ENCODE peak calls at places on chromosomes 12 and 14, in seven cellular contexts. V, T, W, S, P, L and U are unnamed samples.

GRCh38 chr12:122097641-122098364 is 19.2 kb downstream of the MLXIP start:
- DNase-seq in V (peak), L (no peak), S (peak), P (peak), T (peak), W (no peak), U (peak)

GRCh38 chr14:102508774-102509743 is 517 bp downstream of the ANKRD9 start:
- DNase-seq in P (no peak), V (peak), W (peak), S (no peak), T (peak), L (no peak), U (peak)

GRCh38 chr12:44869503-44869902 is 6.6 kb downstream of the NELL2 start:
- DNase-seq in T (no peak), W (no peak), S (no peak), P (no peak), V (no peak), L (no peak), U (no peak)

GRCh38 chr12:131918311-131919050 is 10.6 kb upstream of the PUS1 start:
- DNase-seq in V (no peak), L (no peak), T (no peak), P (no peak), W (no peak), S (no peak), U (no peak)

GRCh38 chr12:132562489-132563045 is 47.8 kb downstream of the LRCOL1 start:
- DNase-seq in T (no peak), V (no peak), W (no peak), P (no peak), L (no peak), S (no peak), U (no peak)

GRCh38 chr14:104865631-104866441 is 768 bp downstream of the CEP170B start:
- DNase-seq in T (peak), V (peak), S (peak), P (no peak), W (peak), L (peak), U (peak)

GRCh38 chr12:124938606-124939427 is 24.4 kb upstream of the UBC start:
- DNase-seq in T (peak), P (peak), W (peak), L (peak), V (peak), S (peak), U (peak)

GRCh38 chr14:30252151-30252550 is 306.8 kb upstream of the G2E3 start:
- DNase-seq in S (peak), L (no peak), T (peak), W (peak), P (no peak), V (no peak), U (no peak)

GRCh38 chr14:42884100-42884499 is 1277.4 kb downstream of the LRFN5 start:
- DNase-seq in W (no peak), T (peak), V (peak), L (no peak), P (no peak), S (peak), U (peak)

GRCh38 chr12:92012691-92013090 is 133.0 kb downstream of the BTG1 start:
- DNase-seq in S (no peak), L (no peak), T (no peak), V (no peak), W (no peak), P (no peak), U (no peak)

GRCh38 chr14:57403521-57403864 is 13.1 kb downstream of the NAA30 start:
- DNase-seq in W (no peak), P (no peak), V (no peak), T (no peak), L (no peak), S (no peak), U (no peak)

GRCh38 chr14:96627811-96628775 is 125.9 kb downstream of the PAPOLA start:
- DNase-seq in W (no peak), T (no peak), L (no peak), P (no peak), V (no peak), S (no peak), U (no peak)

GRCh38 chr14:94129758-94130414 is 482 bp upstream of the IFI27L2 start:
- DNase-seq in P (no peak), T (peak), S (peak), W (peak), L (peak), V (peak), U (peak)

GRCh38 chr14:90664911-90665695 is 151.1 kb downstream of the TTC7B start:
- DNase-seq in S (no peak), L (no peak), V (peak), T (no peak), P (no peak), W (no peak), U (no peak)

GRCh38 chr14:20969336-20969735 is 14.0 kb downstream of the RNASE2 start:
- DNase-seq in S (no peak), P (no peak), W (no peak), T (no peak), V (no peak), L (no peak), U (no peak)

GRCh38 chr14:61744239-61744638 is 18.0 kb upstream of the SNAPC1 start:
- DNase-seq in S (no peak), L (no peak), V (no peak), P (no peak), W (no peak), T (no peak), U (no peak)

GRCh38 chr14:21019377-21019776 is 5.5 kb downstream of the NDRG2 start:
- DNase-seq in P (no peak), T (peak), W (no peak), S (no peak), L (no peak), V (peak), U (no peak)

GRCh38 chr12:114627393-114627792 is 56.6 kb downstream of the TBX3 start:
- DNase-seq in S (no peak), L (no peak), W (no peak), T (no peak), P (no peak), V (no peak), U (no peak)

GRCh38 chr14:75987201-75987970 is 1.8 kb downstream of the IFT43 start:
- DNase-seq in T (no peak), W (no peak), P (no peak), L (no peak), S (no peak), V (no peak), U (no peak)

GRCh38 chr14:35390577-35391387 is 13.8 kb downstream of the NFKBIA start:
- DNase-seq in T (peak), P (no peak), W (no peak), S (peak), V (no peak), L (no peak), U (peak)

GRCh38 chr12:113609692-113610469 is 138.2 kb upstream of the LHX5 start:
- DNase-seq in L (peak), P (no peak), T (no peak), S (no peak), V (no peak), W (peak), U (no peak)
- H3K4me2 ChIP-seq in L (peak), P (no peak), T (no peak), S (no peak), V (no peak), W (peak), U (no peak)

DNA sequence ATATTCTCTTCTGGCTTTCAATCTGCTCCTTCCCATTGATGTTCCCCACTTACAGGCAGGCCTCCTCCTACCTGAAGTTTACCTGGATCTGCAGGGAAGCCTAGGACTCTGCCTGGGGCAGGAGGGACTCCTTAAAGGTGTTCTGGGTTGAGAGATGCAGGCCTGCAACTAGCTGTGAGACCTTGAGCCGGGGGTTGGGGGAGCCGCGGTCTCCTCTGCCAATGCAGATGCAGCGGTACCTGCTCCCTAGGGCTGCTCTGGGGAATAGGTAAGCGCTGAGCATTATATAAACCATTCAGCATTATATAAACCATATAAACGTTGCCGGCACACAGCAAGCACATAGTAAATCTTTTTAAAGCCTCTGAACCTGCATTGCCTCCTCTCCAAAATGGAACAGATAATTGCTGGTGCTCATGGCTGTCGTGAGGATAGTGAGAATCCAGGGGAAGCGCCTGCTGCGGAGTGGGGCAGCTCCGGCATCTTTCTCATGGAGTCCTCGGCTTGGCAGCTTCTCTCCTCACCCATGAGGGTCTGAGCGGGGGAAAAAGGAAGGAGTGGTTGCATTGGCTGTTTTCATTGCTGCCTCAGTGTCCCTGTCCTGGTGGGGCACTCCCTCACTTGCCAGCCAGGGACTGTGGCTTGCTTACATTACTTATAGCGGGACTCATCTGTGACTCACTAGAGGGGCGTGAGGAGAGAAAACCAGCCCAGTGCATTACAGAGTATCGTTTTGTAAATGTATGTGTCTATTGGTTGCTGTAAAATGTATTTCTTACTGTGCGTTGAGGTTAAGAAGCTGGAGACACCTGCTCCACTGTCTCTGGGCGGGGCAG is 12.5 kb upstream of the KRT80 start:
- DNase-seq in W (no peak), S (peak), V (peak), P (no peak), L (no peak), T (peak), U (peak)
- H3K4me2 ChIP-seq in W (no peak), S (peak), V (no peak), P (no peak), L (no peak), T (peak), U (no peak)

GRCh38 chr12:19447386-19447785 is 8.1 kb downstream of the AEBP2 start:
- DNase-seq in V (no peak), T (no peak), S (no peak), W (no peak), L (no peak), P (no peak), U (no peak)
- H3K4me2 ChIP-seq in V (no peak), T (no peak), S (no peak), W (peak), L (no peak), P (no peak), U (no peak)

DNA sequence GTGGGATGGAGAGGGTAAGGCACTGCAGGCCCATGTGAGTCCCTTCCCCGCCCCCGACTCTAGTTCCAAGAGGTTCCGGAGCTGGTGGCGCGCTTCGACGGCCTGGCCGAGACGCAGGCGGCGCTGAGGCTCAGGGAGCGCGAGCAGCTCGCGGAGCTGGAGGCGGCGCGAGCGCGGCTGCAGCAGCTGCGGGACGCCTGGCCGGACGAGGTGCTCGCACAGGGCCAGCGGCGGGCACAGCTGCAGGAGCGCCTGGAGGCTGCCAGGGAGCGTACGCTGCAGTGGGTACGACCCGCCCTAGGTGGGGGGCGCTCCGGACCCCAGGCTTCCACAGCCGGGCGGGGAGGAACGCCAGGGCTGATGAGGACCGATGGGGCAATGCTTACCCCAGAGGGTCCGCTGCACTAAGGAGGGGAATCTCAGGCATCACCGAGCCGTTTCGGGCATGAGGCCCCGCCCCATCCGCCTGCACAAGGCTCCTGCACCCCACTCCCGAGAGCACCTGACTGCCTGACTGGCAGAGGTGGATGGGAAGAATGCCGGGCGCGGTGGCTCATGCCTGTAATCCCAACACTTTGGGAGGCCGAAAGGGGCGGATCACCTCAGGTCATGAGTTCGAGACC is 4.9 kb downstream of the CFAP73 start:
- DNase-seq in S (no peak), T (no peak), L (peak), W (peak), V (peak), P (no peak), U (peak)
- H3K4me2 ChIP-seq in S (peak), T (peak), L (peak), W (peak), V (peak), P (peak), U (peak)

DNA sequence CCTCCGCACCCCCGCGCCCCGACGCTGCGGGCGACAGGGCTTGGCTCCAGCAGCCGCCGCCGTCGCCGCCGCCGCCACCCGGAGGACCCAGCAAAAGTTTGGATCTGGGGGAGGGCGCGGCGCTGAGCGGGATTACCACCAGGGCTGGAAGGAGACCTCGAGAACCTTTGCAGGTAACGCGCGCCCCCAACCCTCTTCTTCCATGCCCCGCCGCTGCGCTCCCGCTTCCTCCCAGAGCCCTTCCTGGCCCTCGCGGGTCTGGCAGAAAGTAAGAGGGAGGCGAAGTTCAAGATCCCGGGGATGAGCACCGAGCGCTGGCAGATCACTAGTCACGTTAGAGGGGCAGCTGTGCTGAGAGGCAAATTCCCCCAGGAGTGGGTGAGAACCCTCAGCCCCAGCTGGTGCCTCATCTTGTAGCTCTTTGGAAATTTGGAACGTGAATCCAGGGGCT is 3.9 kb downstream of the FLRT2 start:
- DNase-seq in T (no peak), W (peak), L (no peak), S (no peak), P (no peak), V (peak), U (peak)
- H3K4me2 ChIP-seq in T (peak), W (peak), L (peak), S (peak), P (no peak), V (peak), U (peak)

GRCh38 chr12:19965196-19966038 is 402.9 kb upstream of the PDE3A start:
- DNase-seq in T (peak), V (no peak), P (no peak), L (no peak), S (no peak), W (no peak), U (no peak)
- H3K4me2 ChIP-seq in T (no peak), V (no peak), P (no peak), L (no peak), S (no peak), W (no peak), U (no peak)

GRCh38 chr14:92380131-92380530 is 57.2 kb downstream of the SLC24A4 start:
- DNase-seq in P (no peak), W (no peak), S (no peak), V (no peak), T (no peak), L (peak), U (no peak)

GRCh38 chr14:92384461-92385133 is 61.6 kb downstream of the SLC24A4 start:
- DNase-seq in W (no peak), P (no peak), V (no peak), T (no peak), S (no peak), L (no peak), U (no peak)

GRCh38 chr14:92382677-92383076 is 59.7 kb downstream of the SLC24A4 start:
- DNase-seq in S (no peak), T (no peak), P (no peak), V (no peak), L (peak), W (peak), U (no peak)

GRCh38 chr14:92385561-92385960 is 62.6 kb downstream of the SLC24A4 start:
- DNase-seq in T (no peak), P (no peak), W (no peak), S (no peak), L (no peak), V (no peak), U (no peak)

DNA sequence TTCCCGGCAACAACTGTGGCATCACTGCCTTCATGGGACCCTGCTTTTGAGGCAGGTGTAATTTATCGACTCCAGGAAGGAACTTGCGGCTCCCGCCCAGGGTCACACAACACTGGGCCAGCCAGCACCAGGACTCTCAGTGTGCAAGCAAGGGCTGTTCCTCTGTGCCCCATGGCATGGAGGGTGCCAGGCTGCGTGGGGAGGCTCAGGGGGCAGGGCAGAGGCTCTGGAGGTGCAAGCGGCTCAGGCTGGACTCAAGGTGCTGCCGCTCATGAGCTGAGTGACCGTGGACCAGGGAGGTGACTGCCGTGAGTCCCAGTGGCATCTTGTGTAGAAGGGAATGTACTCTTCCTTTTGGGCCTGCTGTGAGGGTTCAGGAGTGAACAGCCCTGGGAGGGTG is 57.6 kb downstream of the SLC24A4 start:
- DNase-seq in V (no peak), S (no peak), L (no peak), T (no peak), P (no peak), W (no peak), U (no peak)
- H3K4me2 ChIP-seq in V (no peak), S (no peak), L (no peak), T (no peak), P (no peak), W (no peak), U (no peak)

GRCh38 chr14:77002889-77003288 is 25.6 kb downstream of the IRF2BPL start:
- DNase-seq in L (no peak), W (no peak), V (no peak), P (no peak), S (no peak), T (no peak), U (no peak)

GRCh38 chr14:77002335-77002734 is 26.2 kb downstream of the IRF2BPL start:
- DNase-seq in L (no peak), W (no peak), P (no peak), T (no peak), S (no peak), V (no peak), U (no peak)

GRCh38 chr14:76997257-76997970 is 31.1 kb downstream of the IRF2BPL start:
- DNase-seq in S (peak), L (peak), V (peak), W (no peak), T (peak), P (no peak), U (no peak)

GRCh38 chr14:76998777-76999366 is 29.6 kb downstream of the IRF2BPL start:
- DNase-seq in T (no peak), P (peak), L (no peak), W (no peak), S (no peak), V (no peak), U (no peak)

DNA sequence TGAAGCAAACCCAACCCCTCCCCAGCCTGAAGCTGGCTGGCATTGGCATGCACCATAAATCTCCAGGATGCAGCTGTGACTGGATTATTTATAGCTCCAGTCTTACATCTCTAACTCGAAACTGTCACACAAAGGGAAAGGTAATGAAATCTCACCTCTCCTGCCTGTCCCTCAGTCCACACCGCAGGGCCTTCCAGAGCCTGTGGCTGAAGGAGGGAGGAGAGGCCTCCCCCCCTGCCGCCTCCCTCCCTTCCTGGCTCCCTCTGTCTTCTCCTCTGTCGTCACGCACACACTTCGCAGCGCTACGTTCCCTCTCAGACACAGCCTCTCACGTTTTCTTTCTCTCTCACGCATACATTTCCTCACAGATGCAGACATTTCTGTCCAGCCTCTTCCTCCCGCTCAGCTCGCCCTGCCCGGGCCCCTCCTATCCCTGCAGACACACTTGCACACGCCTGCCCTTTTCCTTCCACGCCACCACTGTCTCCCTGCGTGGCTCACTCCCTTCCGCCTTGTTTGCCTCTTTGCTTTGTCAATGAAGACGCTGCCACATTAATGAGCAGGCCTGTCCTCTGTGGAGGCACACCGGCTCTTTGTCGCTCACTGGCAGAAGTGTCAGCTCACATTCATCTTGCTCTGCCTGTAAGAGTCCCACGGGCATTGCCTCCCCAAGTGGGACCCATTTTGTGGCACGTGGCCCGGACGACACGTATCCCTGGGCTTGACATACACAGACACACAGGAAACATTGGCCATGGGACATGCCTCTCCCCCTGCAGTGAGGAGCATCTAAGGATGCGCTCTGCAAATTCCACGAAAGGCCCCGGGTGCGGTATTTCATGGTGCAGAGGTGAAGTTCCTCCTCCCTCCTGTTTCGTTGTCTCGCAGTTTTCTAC is 27.9 kb downstream of the IRF2BPL start:
- DNase-seq in W (peak), L (peak), S (peak), V (peak), P (no peak), T (peak), U (peak)
- H3K4me2 ChIP-seq in W (peak), L (no peak), S (peak), V (peak), P (peak), T (no peak), U (no peak)